ENCODE peak calls at places on chromosomes 2 and 18, in four cellular contexts. One of them, this sample, is unnamed.

GRCh38 chr2:201482543-201482942 is 31.0 kb downstream of the STRADB start:
- DNase-seq in PC-9: no peak
- DNase-seq in HFF-Myc: no peak
- DNase-seq in GM10248: no peak
- DNase-seq in this sample: no peak

GRCh38 chr18:59072727-59073421 is 66.8 kb upstream of the SEC11C start:
- DNase-seq in HFF-Myc: no peak
- DNase-seq in GM10248: no peak
- DNase-seq in PC-9: no peak
- DNase-seq in this sample: no peak

GRCh38 chr2:171100370-171100769 is 60.3 kb downstream of the TLK1 start:
- DNase-seq in HFF-Myc: no peak
- DNase-seq in PC-9: no peak
- DNase-seq in GM10248: no peak
- DNase-seq in this sample: no peak

GRCh38 chr18:9530226-9531009 is 55.1 kb downstream of the RALBP1 start:
- DNase-seq in PC-9: no peak
- DNase-seq in HFF-Myc: no peak
- DNase-seq in GM10248: no peak
- DNase-seq in this sample: no peak

GRCh38 chr2:30272761-30273573 is 41.6 kb downstream of the LBH start:
- DNase-seq in HFF-Myc: peak
- DNase-seq in GM10248: no peak
- DNase-seq in PC-9: peak
- DNase-seq in this sample: peak

GRCh38 chr18:456361-456821 is 44.1 kb downstream of the COLEC12 start:
- DNase-seq in GM10248: no peak
- DNase-seq in HFF-Myc: no peak
- DNase-seq in PC-9: no peak
- DNase-seq in this sample: no peak

GRCh38 chr2:48108455-48108854 is 202.2 kb upstream of the FBXO11 start:
- DNase-seq in HFF-Myc: no peak
- DNase-seq in GM10248: no peak
- DNase-seq in PC-9: no peak
- DNase-seq in this sample: no peak

GRCh38 chr2:16010951-16011620 is 70.7 kb downstream of the MYCN start:
- DNase-seq in HFF-Myc: no peak
- DNase-seq in PC-9: no peak
- DNase-seq in GM10248: no peak
- DNase-seq in this sample: no peak

GRCh38 chr2:70012887-70013286 is 51.5 kb upstream of the ASPRV1 start:
- DNase-seq in GM10248: no peak
- DNase-seq in HFF-Myc: no peak
- DNase-seq in PC-9: no peak
- DNase-seq in this sample: no peak

GRCh38 chr2:97752342-97753334 is 39.3 kb downstream of the ZAP70 start:
- DNase-seq in PC-9: peak
- DNase-seq in GM10248: no peak
- DNase-seq in HFF-Myc: no peak
- DNase-seq in this sample: peak

GRCh38 chr18:58727776-58728500 is 56.7 kb downstream of the MALT1 start:
- DNase-seq in HFF-Myc: no peak
- DNase-seq in GM10248: no peak
- DNase-seq in PC-9: no peak
- DNase-seq in this sample: no peak

GRCh38 chr2:101249826-101250225 is 2.9 kb upstream of the CNOT11 start:
- DNase-seq in PC-9: no peak
- DNase-seq in HFF-Myc: no peak
- DNase-seq in GM10248: no peak
- DNase-seq in this sample: no peak

GRCh38 chr2:18369750-18370149 is 190.7 kb downstream of the RDH14 start:
- DNase-seq in HFF-Myc: no peak
- DNase-seq in GM10248: no peak
- DNase-seq in PC-9: no peak
- DNase-seq in this sample: peak

GRCh38 chr18:55900380-55900779 is 312.4 kb upstream of the TCF4 start:
- DNase-seq in GM10248: no peak
- DNase-seq in PC-9: no peak
- DNase-seq in HFF-Myc: no peak
- DNase-seq in this sample: no peak

GRCh38 chr2:137888845-137889244 is 75.4 kb upstream of the HNMT start:
- DNase-seq in HFF-Myc: no peak
- DNase-seq in GM10248: no peak
- DNase-seq in PC-9: peak
- DNase-seq in this sample: peak
- TF ChIP-seq CTCF in HFF-Myc: peak
- TF ChIP-seq CTCF in GM10248: no peak
- TF ChIP-seq CTCF in PC-9: peak
- TF ChIP-seq CTCF in this sample: peak

GRCh38 chr2:109331864-109332848 is 203.2 kb downstream of the SH3RF3 start:
- DNase-seq in HFF-Myc: peak
- DNase-seq in PC-9: peak
- DNase-seq in GM10248: no peak
- DNase-seq in this sample: peak

GRCh38 chr2:109331081-109331480 is 202.1 kb downstream of the SH3RF3 start:
- DNase-seq in GM10248: no peak
- DNase-seq in HFF-Myc: peak
- DNase-seq in PC-9: no peak
- DNase-seq in this sample: no peak

GRCh38 chr2:109335586-109336266 is 206.7 kb downstream of the SH3RF3 start:
- DNase-seq in GM10248: no peak
- DNase-seq in HFF-Myc: no peak
- DNase-seq in PC-9: no peak
- DNase-seq in this sample: peak

GRCh38 chr2:109332880-109333279 is 203.9 kb downstream of the SH3RF3 start:
- DNase-seq in GM10248: no peak
- DNase-seq in HFF-Myc: no peak
- DNase-seq in PC-9: no peak
- DNase-seq in this sample: no peak

DNA sequence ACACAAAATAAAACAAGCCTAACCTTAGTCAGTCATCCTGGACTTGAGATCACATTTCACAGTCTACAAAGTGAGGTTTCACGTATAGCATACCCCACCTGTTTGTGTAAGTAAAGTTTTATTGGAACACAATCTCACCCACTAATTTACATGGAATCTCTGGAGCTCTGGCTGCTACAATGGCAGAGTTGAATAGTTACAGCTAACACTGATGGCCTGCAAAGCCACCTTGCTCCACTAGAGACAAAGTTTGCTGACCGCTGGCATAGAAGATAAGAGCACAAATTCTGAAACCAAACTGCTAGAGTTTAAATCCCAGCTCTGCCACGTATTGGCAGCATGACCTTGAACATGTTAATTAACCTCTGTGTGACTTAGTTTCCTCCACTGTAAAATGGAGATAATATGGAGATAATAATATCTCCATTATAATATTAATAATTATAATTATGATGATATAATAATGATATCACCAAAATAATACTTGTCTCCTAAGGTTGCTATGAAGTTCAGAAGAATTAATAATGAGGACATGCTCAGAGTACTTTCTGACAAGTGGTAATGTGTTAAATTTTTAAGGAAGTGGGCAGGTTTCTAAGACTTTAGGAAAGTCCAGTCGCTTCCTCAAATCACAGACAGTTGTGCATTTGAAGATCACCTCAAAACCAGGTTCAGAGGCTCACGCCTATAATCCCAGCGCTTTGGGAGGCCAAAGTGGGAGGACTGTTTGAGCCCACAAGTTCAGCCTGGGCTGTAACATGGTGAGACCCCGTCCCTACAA is 204.6 kb downstream of the SH3RF3 start:
- DNase-seq in GM10248: no peak
- DNase-seq in PC-9: no peak
- DNase-seq in HFF-Myc: no peak
- DNase-seq in this sample: no peak
- TF ChIP-seq CTCF in GM10248: no peak
- TF ChIP-seq CTCF in PC-9: peak
- TF ChIP-seq CTCF in HFF-Myc: peak
- TF ChIP-seq CTCF in this sample: no peak

GRCh38 chr2:25570161-25570840 is 103.1 kb downstream of the DTNB start:
- DNase-seq in PC-9: no peak
- DNase-seq in GM10248: no peak
- DNase-seq in HFF-Myc: no peak
- DNase-seq in this sample: no peak

GRCh38 chr2:25566094-25566493 is 107.3 kb downstream of the DTNB start:
- DNase-seq in PC-9: no peak
- DNase-seq in HFF-Myc: no peak
- DNase-seq in GM10248: no peak
- DNase-seq in this sample: no peak

GRCh38 chr2:25566694-25567093 is 106.7 kb downstream of the DTNB start:
- DNase-seq in GM10248: peak
- DNase-seq in PC-9: no peak
- DNase-seq in HFF-Myc: no peak
- DNase-seq in this sample: no peak

GRCh38 chr2:25572638-25573037 is 100.7 kb downstream of the DTNB start:
- DNase-seq in PC-9: no peak
- DNase-seq in GM10248: no peak
- DNase-seq in HFF-Myc: peak
- DNase-seq in this sample: no peak

DNA sequence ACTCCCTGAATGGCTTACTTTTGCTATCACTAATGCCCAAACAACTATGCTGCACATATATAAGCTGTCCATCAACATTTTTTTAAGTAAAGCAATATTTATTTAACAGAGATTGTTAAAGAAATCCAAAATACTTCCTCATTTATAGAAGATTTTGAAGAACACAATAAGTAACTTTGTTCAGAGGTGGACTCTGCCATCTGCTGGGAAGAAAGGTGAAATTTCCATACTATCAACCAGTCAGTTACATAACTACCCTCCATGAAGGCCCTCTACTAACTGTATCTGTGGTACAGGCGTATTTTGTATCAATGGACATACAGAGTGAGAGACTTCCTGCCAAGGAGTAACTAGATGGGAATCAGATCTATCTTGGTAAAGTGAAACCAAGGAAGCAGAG is 106.0 kb downstream of the DTNB start:
- DNase-seq in PC-9: peak
- DNase-seq in HFF-Myc: no peak
- DNase-seq in GM10248: peak
- DNase-seq in this sample: peak
- TF ChIP-seq CTCF in PC-9: peak
- TF ChIP-seq CTCF in HFF-Myc: peak
- TF ChIP-seq CTCF in GM10248: peak
- TF ChIP-seq CTCF in this sample: peak

GRCh38 chr18:45619062-45619825 is 4.0 kb downstream of the SLC14A2 start:
- DNase-seq in GM10248: no peak
- DNase-seq in PC-9: no peak
- DNase-seq in HFF-Myc: no peak
- DNase-seq in this sample: peak
- TF ChIP-seq CTCF in GM10248: no peak
- TF ChIP-seq CTCF in PC-9: no peak
- TF ChIP-seq CTCF in HFF-Myc: no peak
- TF ChIP-seq CTCF in this sample: no peak

This sample was measured in bronchial epithelial cell.